ENCODE peak calls at places on chromosomes 12 and 14, in six cellular contexts. J, K, R, Z, E and B are unnamed samples.

GRCh38 chr12:2854669-2855453 is 2.0 kb downstream of the TEX52 start:
- DNase-seq in Z (no peak), E (no peak), K (no peak), J (no peak), R (no peak), B (no peak)

GRCh38 chr12:68097386-68097785 is 62.2 kb downstream of the IFNG start:
- DNase-seq in R (no peak), J (no peak), K (no peak), E (no peak), Z (no peak), B (no peak)

GRCh38 chr12:105355752-105356151 is 25.3 kb downstream of the C12orf75 start:
- DNase-seq in E (no peak), R (no peak), K (no peak), J (no peak), Z (no peak), B (no peak)

GRCh38 chr12:19946549-19946948 is 421.8 kb upstream of the PDE3A start:
- DNase-seq in Z (no peak), E (no peak), R (no peak), J (no peak), K (no peak), B (no peak)

GRCh38 chr12:119720349-119720748 is 52.4 kb downstream of the PRKAB1 start:
- DNase-seq in E (no peak), R (no peak), K (no peak), Z (no peak), J (no peak), B (no peak)

GRCh38 chr14:22630486-22630885 is 13.7 kb downstream of the OR6J1 start:
- DNase-seq in E (no peak), K (no peak), J (no peak), Z (no peak), R (no peak), B (no peak)

GRCh38 chr12:54606556-54606955 is 18.1 kb upstream of the PPP1R1A start:
- DNase-seq in E (no peak), R (no peak), K (no peak), J (no peak), Z (no peak), B (no peak)

GRCh38 chr14:69636051-69636639 is 24.7 kb downstream of the SUSD6 start:
- DNase-seq in J (peak), E (no peak), R (no peak), K (no peak), Z (no peak), B (no peak)

GRCh38 chr12:5444520-5444919 is 12.6 kb downstream of the NTF3 start:
- DNase-seq in E (no peak), K (no peak), Z (no peak), J (no peak), R (no peak), B (no peak)

GRCh38 chr12:113875681-113876080 is 90.4 kb downstream of the RBM19 start:
- DNase-seq in E (no peak), J (no peak), Z (no peak), R (peak), K (no peak), B (no peak)

GRCh38 chr14:50018236-50019210 is 97.8 kb downstream of the VCPKMT start:
- DNase-seq in K (no peak), E (no peak), R (no peak), Z (no peak), J (no peak), B (no peak)

GRCh38 chr14:100294213-100294962 is 11.9 kb downstream of the SLC25A29 start:
- DNase-seq in Z (peak), E (no peak), K (no peak), R (no peak), J (no peak), B (no peak)

GRCh38 chr12:49929581-49929980 is 21.0 kb upstream of the AQP2 start:
- DNase-seq in Z (no peak), K (no peak), E (no peak), R (no peak), J (no peak), B (no peak)

GRCh38 chr12:6231359-6232268 is 31.4 kb downstream of the CD9 start:
- DNase-seq in J (no peak), E (no peak), R (no peak), K (no peak), Z (no peak), B (no peak)

GRCh38 chr12:44155349-44155748 is 319.5 kb downstream of the TMEM117 start:
- DNase-seq in Z (no peak), R (no peak), K (no peak), J (no peak), E (no peak), B (no peak)

GRCh38 chr12:6345319-6346071 is 3.6 kb upstream of the TNFRSF1A start:
- DNase-seq in J (peak), K (no peak), Z (no peak), R (no peak), E (no peak), B (peak)

GRCh38 chr12:108604208-108604941 is 6.5 kb upstream of the TMEM119 start:
- DNase-seq in K (no peak), J (no peak), Z (no peak), E (no peak), R (no peak), B (no peak)

GRCh38 chr14:62103497-62103896 is 341.3 kb downstream of the SNAPC1 start:
- DNase-seq in R (no peak), K (no peak), E (no peak), Z (no peak), J (no peak), B (no peak)

GRCh38 chr12:75389061-75389460 is 1.8 kb upstream of the GLIPR1L2 start:
- DNase-seq in R (no peak), E (no peak), Z (no peak), K (no peak), J (no peak), B (no peak)

GRCh38 chr12:112303004-112303403 is 79.2 kb downstream of the HECTD4 start:
- DNase-seq in K (no peak), Z (no peak), E (peak), J (peak), R (no peak), B (peak)